ENCODE peak calls at places on chromosomes 7 and 10, in nine cellular contexts. K, L, N, J, E, C, D, M and Q are unnamed samples.

GRCh38 chr7:134300988-134301387 is 15.7 kb downstream of the SLC35B4 start:
- ATAC-seq in J (no peak), E (no peak), K (no peak), M (no peak), N (no peak), L (no peak), D (no peak), C (no peak), Q (no peak)

GRCh38 chr10:72802291-72803118 is 91.0 kb upstream of the OIT3 start:
- ATAC-seq in N (no peak), L (no peak), J (peak; percentile 75), E (no peak), D (peak; percentile 68), K (peak; percentile 35), C (peak; percentile 52), M (no peak), Q (no peak)

GRCh38 chr7:93194368-93194767 is 31.9 kb downstream of the HEPACAM2 start:
- ATAC-seq in E (no peak), K (no peak), J (no peak), M (no peak), C (no peak), N (peak; percentile 42), L (no peak), D (no peak), Q (no peak)

GRCh38 chr7:78489851-78490250 is 691.3 kb downstream of the PHTF2 start:
- ATAC-seq in N (no peak), K (peak; percentile 80), C (no peak), J (no peak), D (no peak), E (no peak), L (no peak), M (peak; percentile 55), Q (no peak)

GRCh38 chr10:115020449-115020848 is 72.7 kb upstream of the ATRNL1 start:
- ATAC-seq in E (no peak), K (no peak), D (no peak), L (no peak), J (no peak), N (no peak), M (no peak), C (no peak), Q (no peak)

GRCh38 chr7:4233621-4234497 is 448.2 kb upstream of the FOXK1 start:
- ATAC-seq in D (no peak), J (no peak), K (no peak), M (no peak), E (no peak), L (no peak), N (no peak), C (no peak), Q (no peak)

GRCh38 chr7:19916011-19916410 is 142.6 kb upstream of the TMEM196 start:
- ATAC-seq in K (no peak), C (no peak), M (no peak), E (no peak), N (no peak), J (peak; percentile 67), D (no peak), L (no peak), Q (no peak)

GRCh38 chr10:101385866-101386658 is 32.1 kb downstream of the BTRC start:
- ATAC-seq in K (no peak), C (no peak), N (no peak), D (peak; percentile 76), E (peak; percentile 61), M (no peak), L (no peak), J (peak; percentile 71), Q (peak; percentile 41)

GRCh38 chr7:7795736-7796135 is 77.3 kb upstream of the RPA3 start:
- ATAC-seq in C (peak; percentile 61), L (no peak), E (no peak), M (no peak), J (no peak), K (no peak), N (no peak), D (no peak), Q (no peak)

GRCh38 chr7:226281-226882 is 34.0 kb downstream of the FAM20C start:
- ATAC-seq in M (no peak), K (no peak), D (peak; percentile 57), J (no peak), L (no peak), N (peak; percentile 25), C (peak; percentile 39), E (no peak), Q (no peak)

GRCh38 chr10:122127943-122128342 is 139.0 kb downstream of the TACC2 start:
- ATAC-seq in C (peak; percentile 1), D (peak; percentile 83), K (peak; percentile 74), M (peak; percentile 57), E (peak; percentile 57), J (peak; percentile 58), L (no peak), N (no peak), Q (peak; percentile 40)

GRCh38 chr7:41268874-41269273 is 434.0 kb downstream of the INHBA start:
- ATAC-seq in K (no peak), L (no peak), D (no peak), C (no peak), N (no peak), J (no peak), E (no peak), M (no peak), Q (no peak)

GRCh38 chr7:105531797-105532671 is at the start of gene RINT1:
- ATAC-seq in N (peak; percentile 99), C (peak; percentile 100), K (peak; percentile 100), M (peak; percentile 100), E (peak; percentile 100), L (peak; percentile 92), D (peak; percentile 100), J (peak; percentile 99), Q (peak; percentile 100)

GRCh38 chr7:55574062-55574717 is 1.9 kb upstream of the VOPP1 start:
- ATAC-seq in M (no peak), J (no peak), L (no peak), C (no peak), N (no peak), D (peak; percentile 70), K (no peak), E (peak; percentile 43), Q (no peak)

GRCh38 chr7:22715969-22716368 is 11.0 kb upstream of the IL6 start:
- ATAC-seq in K (no peak), D (no peak), C (no peak), J (no peak), N (no peak), M (no peak), E (no peak), L (no peak), Q (no peak)

GRCh38 chr10:110488124-110488681 is 9.5 kb upstream of the DUSP5 start:
- ATAC-seq in L (no peak), N (no peak), E (no peak), D (no peak), M (no peak), K (no peak), C (peak; percentile 37), J (no peak), Q (no peak)

GRCh38 chr7:157396316-157397035 is 59.7 kb downstream of the DNAJB6 start:
- ATAC-seq in L (no peak), N (no peak), C (peak; percentile 34), D (no peak), M (no peak), J (no peak), K (no peak), E (no peak), Q (no peak)

GRCh38 chr10:94500063-94500462 is 45.5 kb upstream of the HELLS start:
- ATAC-seq in E (no peak), N (no peak), K (no peak), M (no peak), L (no peak), J (no peak), D (no peak), C (peak; percentile 76), Q (no peak)
- TF ChIP-seq CTCF in E (peak; percentile 19), N (no peak), K (no peak), M (peak; percentile 22), L (no peak), J (no peak), D (no peak), C (peak; percentile 44), Q (no peak)

GRCh38 chr10:96718304-96718990 is 1.9 kb downstream of the PIK3AP1 start:
- ATAC-seq in J (no peak), N (no peak), K (no peak), E (no peak), L (no peak), C (no peak), M (no peak), D (no peak), Q (no peak)

GRCh38 chr10:96720422-96721206 is at the start of gene PIK3AP1:
- ATAC-seq in M (peak; percentile 89), L (peak; percentile 70), E (peak; percentile 90), N (peak; percentile 92), D (peak; percentile 80), C (peak; percentile 81), K (peak; percentile 91), J (peak; percentile 75), Q (peak; percentile 79)

GRCh38 chr10:96721207-96721572 is 876 bp upstream of the PIK3AP1 start:
- ATAC-seq in N (no peak), J (no peak), C (peak; percentile 25), M (no peak), D (peak; percentile 47), K (no peak), E (no peak), L (no peak), Q (no peak)

GRCh38 chr10:96719205-96719604 is 1.1 kb downstream of the PIK3AP1 start:
- ATAC-seq in L (no peak), N (no peak), D (no peak), M (no peak), K (no peak), C (no peak), E (no peak), J (no peak), Q (no peak)

GRCh38 chr10:96719850-96720421 is 378 bp downstream of the PIK3AP1 start:
- ATAC-seq in M (peak; percentile 85), N (peak; percentile 76), J (peak; percentile 43), L (peak; percentile 68), K (peak; percentile 72), C (peak; percentile 92), E (peak; percentile 77), D (peak; percentile 44), Q (peak; percentile 53)
- TF ChIP-seq CTCF in M (peak; percentile 40), N (no peak), J (no peak), L (peak; percentile 83), K (peak; percentile 50), C (peak; percentile 51), E (peak; percentile 35), D (no peak), Q (no peak)

DNA sequence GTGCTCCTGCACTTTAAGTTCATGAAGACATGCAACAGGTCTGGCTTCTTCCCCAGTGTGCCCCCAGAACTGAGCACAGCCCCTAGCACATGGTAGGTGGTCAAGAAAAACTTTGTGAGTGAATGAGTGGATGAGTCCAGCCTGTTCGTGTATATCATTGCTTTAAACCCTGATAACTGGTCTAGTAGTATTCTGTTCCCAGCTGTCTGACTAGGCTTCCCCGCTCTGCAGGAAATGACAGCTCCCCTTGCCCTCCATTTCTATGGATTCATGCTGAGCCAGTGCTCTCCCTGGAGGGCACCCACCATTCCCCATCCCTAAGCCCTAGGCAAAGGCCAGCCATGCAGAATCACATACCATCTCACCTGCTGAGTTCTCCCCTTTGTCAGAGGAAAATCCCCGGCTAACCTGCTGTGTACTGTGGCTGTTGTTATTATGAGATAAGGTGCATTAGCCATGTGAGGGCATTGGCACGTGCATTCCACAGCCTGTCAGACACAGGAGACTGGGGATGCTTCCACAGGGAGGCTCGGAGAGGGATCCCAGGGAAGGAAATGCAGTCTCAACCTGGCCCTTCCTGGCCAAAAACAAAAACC is 698.9 kb downstream of the GRID1 start:
- ATAC-seq in D (no peak), E (no peak), J (no peak), L (no peak), N (no peak), C (no peak), K (no peak), M (no peak), Q (no peak)
- TF ChIP-seq CTCF in D (no peak), E (no peak), J (no peak), L (no peak), N (no peak), C (no peak), K (no peak), M (no peak), Q (no peak)

GRCh38 chr10:97333351-97333600 is 1.3 kb downstream of the FRAT2 start:
- ATAC-seq in M (no peak), J (no peak), C (peak; percentile 27), D (no peak), E (peak; percentile 0), N (no peak), K (peak; percentile 1), L (no peak), Q (no peak)
- TF ChIP-seq CTCF in M (no peak), J (no peak), C (no peak), D (no peak), E (no peak), N (no peak), K (no peak), L (no peak), Q (no peak)